ENCODE peak calls at places on chromosomes 6 and 20, in ten cellular contexts. One of them, this sample, is unnamed.

GRCh38 chr6:35801148-35801547 is 4.0 kb upstream of the LHFPL5 start:
- DNase-seq in nephron progenitor cell: no peak
- DNase-seq in stimulated activated CD4-positive, alpha-beta T cell treated with anti-CD3 and anti-CD28 coated beads, Interleukin-15, amount 100 ng/mL, for 1 hour: no peak
- DNase-seq in left cardiac atrium: no peak
- DNase-seq in fibroblast of lung: no peak
- DNase-seq in T-helper 1 cell: no peak
- DNase-seq in stimulated activated CD8-positive, alpha-beta memory T cell treated with anti-CD3 and anti-CD28 coated beads, Interleukin-15, amount 100 ng/mL, for 24 hours: no peak
- DNase-seq in cardiac fibroblast: no peak
- DNase-seq in amygdala: no peak
- DNase-seq in erythroblast: no peak
- DNase-seq in this sample: no peak

GRCh38 chr6:161257778-161258457 is 15.9 kb downstream of the AGPAT4 start:
- DNase-seq in nephron progenitor cell: no peak
- DNase-seq in stimulated activated CD4-positive, alpha-beta T cell treated with anti-CD3 and anti-CD28 coated beads, Interleukin-15, amount 100 ng/mL, for 1 hour: no peak
- DNase-seq in left cardiac atrium: peak
- DNase-seq in fibroblast of lung: peak
- DNase-seq in T-helper 1 cell: no peak
- DNase-seq in stimulated activated CD8-positive, alpha-beta memory T cell treated with anti-CD3 and anti-CD28 coated beads, Interleukin-15, amount 100 ng/mL, for 24 hours: no peak
- DNase-seq in cardiac fibroblast: peak
- DNase-seq in amygdala: no peak
- DNase-seq in erythroblast: no peak
- DNase-seq in this sample: no peak

GRCh38 chr6:139082370-139082769 is 52.5 kb upstream of the HECA start:
- DNase-seq in nephron progenitor cell: no peak
- DNase-seq in stimulated activated CD4-positive, alpha-beta T cell treated with anti-CD3 and anti-CD28 coated beads, Interleukin-15, amount 100 ng/mL, for 1 hour: no peak
- DNase-seq in left cardiac atrium: no peak
- DNase-seq in fibroblast of lung: no peak
- DNase-seq in T-helper 1 cell: no peak
- DNase-seq in stimulated activated CD8-positive, alpha-beta memory T cell treated with anti-CD3 and anti-CD28 coated beads, Interleukin-15, amount 100 ng/mL, for 24 hours: no peak
- DNase-seq in cardiac fibroblast: no peak
- DNase-seq in amygdala: no peak
- DNase-seq in erythroblast: no peak
- DNase-seq in this sample: no peak

GRCh38 chr20:46741924-46742692 is 32.7 kb downstream of the SLC2A10 start:
- DNase-seq in nephron progenitor cell: no peak
- DNase-seq in stimulated activated CD4-positive, alpha-beta T cell treated with anti-CD3 and anti-CD28 coated beads, Interleukin-15, amount 100 ng/mL, for 1 hour: no peak
- DNase-seq in left cardiac atrium: no peak
- DNase-seq in fibroblast of lung: no peak
- DNase-seq in T-helper 1 cell: no peak
- DNase-seq in stimulated activated CD8-positive, alpha-beta memory T cell treated with anti-CD3 and anti-CD28 coated beads, Interleukin-15, amount 100 ng/mL, for 24 hours: no peak
- DNase-seq in cardiac fibroblast: no peak
- DNase-seq in amygdala: no peak
- DNase-seq in erythroblast: no peak
- DNase-seq in this sample: peak

GRCh38 chr20:8331740-8332412 is 199.8 kb downstream of the PLCB1 start:
- DNase-seq in nephron progenitor cell: no peak
- DNase-seq in stimulated activated CD4-positive, alpha-beta T cell treated with anti-CD3 and anti-CD28 coated beads, Interleukin-15, amount 100 ng/mL, for 1 hour: no peak
- DNase-seq in left cardiac atrium: peak
- DNase-seq in fibroblast of lung: peak
- DNase-seq in T-helper 1 cell: no peak
- DNase-seq in stimulated activated CD8-positive, alpha-beta memory T cell treated with anti-CD3 and anti-CD28 coated beads, Interleukin-15, amount 100 ng/mL, for 24 hours: no peak
- DNase-seq in cardiac fibroblast: peak
- DNase-seq in amygdala: no peak
- DNase-seq in erythroblast: no peak
- DNase-seq in this sample: no peak

GRCh38 chr6:23413327-23414203 is 712.5 kb upstream of the NRSN1 start:
- DNase-seq in nephron progenitor cell: no peak
- DNase-seq in stimulated activated CD4-positive, alpha-beta T cell treated with anti-CD3 and anti-CD28 coated beads, Interleukin-15, amount 100 ng/mL, for 1 hour: no peak
- DNase-seq in left cardiac atrium: no peak
- DNase-seq in fibroblast of lung: peak
- DNase-seq in T-helper 1 cell: no peak
- DNase-seq in stimulated activated CD8-positive, alpha-beta memory T cell treated with anti-CD3 and anti-CD28 coated beads, Interleukin-15, amount 100 ng/mL, for 24 hours: no peak
- DNase-seq in cardiac fibroblast: no peak
- DNase-seq in amygdala: no peak
- DNase-seq in erythroblast: no peak
- DNase-seq in this sample: no peak

GRCh38 chr6:158321960-158322359 is 9.7 kb downstream of the TULP4 start:
- DNase-seq in nephron progenitor cell: no peak
- DNase-seq in stimulated activated CD4-positive, alpha-beta T cell treated with anti-CD3 and anti-CD28 coated beads, Interleukin-15, amount 100 ng/mL, for 1 hour: no peak
- DNase-seq in left cardiac atrium: no peak
- DNase-seq in fibroblast of lung: peak
- DNase-seq in T-helper 1 cell: no peak
- DNase-seq in stimulated activated CD8-positive, alpha-beta memory T cell treated with anti-CD3 and anti-CD28 coated beads, Interleukin-15, amount 100 ng/mL, for 24 hours: no peak
- DNase-seq in cardiac fibroblast: peak
- DNase-seq in amygdala: no peak
- DNase-seq in erythroblast: peak
- DNase-seq in this sample: no peak

GRCh38 chr6:161917645-161918044 is 643.8 kb upstream of the AGPAT4 start:
- DNase-seq in nephron progenitor cell: no peak
- DNase-seq in stimulated activated CD4-positive, alpha-beta T cell treated with anti-CD3 and anti-CD28 coated beads, Interleukin-15, amount 100 ng/mL, for 1 hour: no peak
- DNase-seq in left cardiac atrium: no peak
- DNase-seq in fibroblast of lung: peak
- DNase-seq in T-helper 1 cell: no peak
- DNase-seq in stimulated activated CD8-positive, alpha-beta memory T cell treated with anti-CD3 and anti-CD28 coated beads, Interleukin-15, amount 100 ng/mL, for 24 hours: no peak
- DNase-seq in cardiac fibroblast: no peak
- DNase-seq in amygdala: no peak
- DNase-seq in erythroblast: no peak
- DNase-seq in this sample: no peak

GRCh38 chr6:156948807-156949206 is 171.6 kb downstream of the ARID1B start:
- DNase-seq in nephron progenitor cell: no peak
- DNase-seq in stimulated activated CD4-positive, alpha-beta T cell treated with anti-CD3 and anti-CD28 coated beads, Interleukin-15, amount 100 ng/mL, for 1 hour: no peak
- DNase-seq in left cardiac atrium: no peak
- DNase-seq in fibroblast of lung: peak
- DNase-seq in T-helper 1 cell: no peak
- DNase-seq in stimulated activated CD8-positive, alpha-beta memory T cell treated with anti-CD3 and anti-CD28 coated beads, Interleukin-15, amount 100 ng/mL, for 24 hours: no peak
- DNase-seq in cardiac fibroblast: peak
- DNase-seq in amygdala: no peak
- DNase-seq in erythroblast: no peak
- DNase-seq in this sample: no peak

GRCh38 chr20:59482581-59483187 is 121.7 kb upstream of the PHACTR3 start:
- DNase-seq in nephron progenitor cell: no peak
- DNase-seq in stimulated activated CD4-positive, alpha-beta T cell treated with anti-CD3 and anti-CD28 coated beads, Interleukin-15, amount 100 ng/mL, for 1 hour: no peak
- DNase-seq in left cardiac atrium: no peak
- DNase-seq in fibroblast of lung: no peak
- DNase-seq in T-helper 1 cell: no peak
- DNase-seq in stimulated activated CD8-positive, alpha-beta memory T cell treated with anti-CD3 and anti-CD28 coated beads, Interleukin-15, amount 100 ng/mL, for 24 hours: no peak
- DNase-seq in cardiac fibroblast: no peak
- DNase-seq in amygdala: no peak
- DNase-seq in erythroblast: no peak
- DNase-seq in this sample: no peak

GRCh38 chr6:133301739-133302138 is 60.6 kb downstream of the EYA4 start:
- DNase-seq in nephron progenitor cell: no peak
- DNase-seq in stimulated activated CD4-positive, alpha-beta T cell treated with anti-CD3 and anti-CD28 coated beads, Interleukin-15, amount 100 ng/mL, for 1 hour: no peak
- DNase-seq in left cardiac atrium: no peak
- DNase-seq in fibroblast of lung: no peak
- DNase-seq in T-helper 1 cell: no peak
- DNase-seq in stimulated activated CD8-positive, alpha-beta memory T cell treated with anti-CD3 and anti-CD28 coated beads, Interleukin-15, amount 100 ng/mL, for 24 hours: no peak
- DNase-seq in cardiac fibroblast: no peak
- DNase-seq in amygdala: no peak
- DNase-seq in erythroblast: no peak
- DNase-seq in this sample: no peak

This sample was measured in breast epithelium.